ENCODE peak calls at places on chromosome 13, in five cellular contexts. One of them, this sample, is unnamed.

GRCh38 chr13:41059466-41059865 is 1.8 kb upstream of the WBP4 start:
- DNase-seq in PC-9: no peak
- DNase-seq in ovary: no peak
- DNase-seq in brain microvascular endothelial cell: no peak
- DNase-seq in mesenchymal stem cell: peak; percentile 55
- DNase-seq in this sample: no peak

GRCh38 chr13:77779461-77780272 is 82.2 kb downstream of the SLAIN1 start:
- DNase-seq in mesenchymal stem cell: peak; percentile 72
- DNase-seq in ovary: no peak
- DNase-seq in PC-9: peak; percentile 16
- DNase-seq in brain microvascular endothelial cell: peak; percentile 33
- DNase-seq in this sample: peak; percentile 26

GRCh38 chr13:25345555-25345954 is 26.2 kb upstream of the ATP8A2 start:
- DNase-seq in mesenchymal stem cell: no peak
- DNase-seq in PC-9: no peak
- DNase-seq in brain microvascular endothelial cell: no peak
- DNase-seq in ovary: no peak
- DNase-seq in this sample: no peak

GRCh38 chr13:61466280-61466679 is 50.6 kb upstream of the PCDH20 start:
- DNase-seq in PC-9: no peak
- DNase-seq in ovary: no peak
- DNase-seq in mesenchymal stem cell: no peak
- DNase-seq in brain microvascular endothelial cell: no peak
- DNase-seq in this sample: no peak

GRCh38 chr13:25771208-25771607 is 280.6 kb downstream of the SHISA2 start:
- DNase-seq in ovary: no peak
- DNase-seq in brain microvascular endothelial cell: peak; percentile 34
- DNase-seq in PC-9: no peak
- DNase-seq in mesenchymal stem cell: peak; percentile 43
- DNase-seq in this sample: peak; percentile 12

GRCh38 chr13:112132619-112133018 is 65.7 kb downstream of the SOX1 start:
- DNase-seq in mesenchymal stem cell: no peak
- DNase-seq in ovary: no peak
- DNase-seq in PC-9: no peak
- DNase-seq in brain microvascular endothelial cell: no peak
- DNase-seq in this sample: no peak

GRCh38 chr13:43838909-43839308 is 40.6 kb downstream of the CCDC122 start:
- DNase-seq in ovary: no peak
- DNase-seq in mesenchymal stem cell: no peak
- DNase-seq in PC-9: no peak
- DNase-seq in brain microvascular endothelial cell: no peak
- DNase-seq in this sample: no peak

GRCh38 chr13:75345191-75345590 is 136.8 kb downstream of the TBC1D4 start:
- DNase-seq in brain microvascular endothelial cell: peak; percentile 26
- DNase-seq in mesenchymal stem cell: no peak
- DNase-seq in PC-9: no peak
- DNase-seq in ovary: no peak
- DNase-seq in this sample: no peak

GRCh38 chr13:60139272-60139671 is 24.5 kb downstream of the DIAPH3 start:
- DNase-seq in mesenchymal stem cell: no peak
- DNase-seq in PC-9: no peak
- DNase-seq in ovary: no peak
- DNase-seq in brain microvascular endothelial cell: peak; percentile 63
- DNase-seq in this sample: no peak

GRCh38 chr13:97344250-97345175 is 89.5 kb upstream of the RAP2A start:
- DNase-seq in ovary: peak; percentile 62
- DNase-seq in mesenchymal stem cell: peak; percentile 70
- DNase-seq in PC-9: peak; percentile 43
- DNase-seq in brain microvascular endothelial cell: peak; percentile 60
- DNase-seq in this sample: no peak

GRCh38 chr13:94073006-94073744 is 406.3 kb downstream of the DCT start:
- DNase-seq in ovary: no peak
- DNase-seq in PC-9: no peak
- DNase-seq in mesenchymal stem cell: peak; percentile 38
- DNase-seq in brain microvascular endothelial cell: peak; percentile 43
- DNase-seq in this sample: no peak

GRCh38 chr13:74158028-74158427 is 23.8 kb upstream of the KLF12 start:
- DNase-seq in ovary: peak; percentile 25
- DNase-seq in mesenchymal stem cell: no peak
- DNase-seq in brain microvascular endothelial cell: no peak
- DNase-seq in PC-9: no peak
- DNase-seq in this sample: no peak

GRCh38 chr13:40181203-40181845 is 485.1 kb downstream of the FOXO1 start:
- DNase-seq in ovary: no peak
- DNase-seq in mesenchymal stem cell: peak; percentile 74
- DNase-seq in PC-9: no peak
- DNase-seq in brain microvascular endothelial cell: peak; percentile 85
- DNase-seq in this sample: no peak

GRCh38 chr13:77383097-77383496 is 56.2 kb upstream of the MYCBP2 start:
- DNase-seq in PC-9: no peak
- DNase-seq in ovary: no peak
- DNase-seq in brain microvascular endothelial cell: no peak
- DNase-seq in mesenchymal stem cell: no peak
- DNase-seq in this sample: no peak

GRCh38 chr13:26425439-26426358 is 131.8 kb upstream of the WASF3 start:
- DNase-seq in brain microvascular endothelial cell: peak; percentile 32
- DNase-seq in ovary: no peak
- DNase-seq in mesenchymal stem cell: peak; percentile 60
- DNase-seq in PC-9: no peak
- DNase-seq in this sample: no peak

GRCh38 chr13:46721054-46721453 is 75.9 kb downstream of the ESD start:
- DNase-seq in mesenchymal stem cell: peak; percentile 63
- DNase-seq in PC-9: peak; percentile 28
- DNase-seq in ovary: peak; percentile 61
- DNase-seq in brain microvascular endothelial cell: peak; percentile 56
- DNase-seq in this sample: no peak

GRCh38 chr13:50893211-50893852 is 16.3 kb upstream of the RNASEH2B start:
- DNase-seq in mesenchymal stem cell: peak; percentile 63
- DNase-seq in ovary: no peak
- DNase-seq in PC-9: no peak
- DNase-seq in brain microvascular endothelial cell: no peak
- DNase-seq in this sample: no peak

GRCh38 chr13:103431880-103432279 is 365.7 kb upstream of the SLC10A2 start:
- DNase-seq in PC-9: no peak
- DNase-seq in mesenchymal stem cell: no peak
- DNase-seq in brain microvascular endothelial cell: no peak
- DNase-seq in ovary: no peak
- DNase-seq in this sample: no peak

GRCh38 chr13:27988520-27988919 is at the start of gene URAD:
- DNase-seq in brain microvascular endothelial cell: no peak
- DNase-seq in PC-9: no peak
- DNase-seq in ovary: no peak
- DNase-seq in mesenchymal stem cell: no peak
- DNase-seq in this sample: no peak

GRCh38 chr13:41670873-41671443 is 213.6 kb downstream of the RGCC start:
- DNase-seq in brain microvascular endothelial cell: no peak
- DNase-seq in PC-9: no peak
- DNase-seq in ovary: no peak
- DNase-seq in mesenchymal stem cell: no peak
- DNase-seq in this sample: peak; percentile 37

GRCh38 chr13:43284162-43284561 is 260.8 kb downstream of the DNAJC15 start:
- DNase-seq in PC-9: no peak
- DNase-seq in brain microvascular endothelial cell: peak; percentile 23
- DNase-seq in ovary: no peak
- DNase-seq in mesenchymal stem cell: peak; percentile 55
- DNase-seq in this sample: no peak

GRCh38 chr13:41645313-41645712 is 188.0 kb downstream of the RGCC start:
- DNase-seq in ovary: no peak
- DNase-seq in brain microvascular endothelial cell: peak; percentile 88
- DNase-seq in mesenchymal stem cell: peak; percentile 72
- DNase-seq in PC-9: no peak
- DNase-seq in this sample: no peak

GRCh38 chr13:51420681-51421476 is 32.0 kb downstream of the INTS6 start:
- DNase-seq in PC-9: no peak
- DNase-seq in mesenchymal stem cell: peak; percentile 25
- DNase-seq in ovary: no peak
- DNase-seq in brain microvascular endothelial cell: no peak
- DNase-seq in this sample: no peak

GRCh38 chr13:38607136-38607535 is 79.7 kb upstream of the FREM2 start:
- DNase-seq in PC-9: no peak
- DNase-seq in ovary: no peak
- DNase-seq in mesenchymal stem cell: no peak
- DNase-seq in brain microvascular endothelial cell: no peak
- DNase-seq in this sample: no peak

GRCh38 chr13:112346173-112346898 is 29.8 kb upstream of the SPACA7 start:
- DNase-seq in mesenchymal stem cell: no peak
- DNase-seq in ovary: no peak
- DNase-seq in PC-9: no peak
- DNase-seq in brain microvascular endothelial cell: no peak
- DNase-seq in this sample: no peak

GRCh38 chr13:46354143-46355087 is 32.6 kb downstream of the RUBCNL start:
- DNase-seq in mesenchymal stem cell: peak; percentile 97
- DNase-seq in brain microvascular endothelial cell: peak; percentile 95
- DNase-seq in ovary: no peak
- DNase-seq in PC-9: peak; percentile 7
- DNase-seq in this sample: peak; percentile 83

GRCh38 chr13:34939771-34940170 is 2.3 kb upstream of the NBEA start:
- DNase-seq in brain microvascular endothelial cell: no peak
- DNase-seq in PC-9: no peak
- DNase-seq in mesenchymal stem cell: no peak
- DNase-seq in ovary: no peak
- DNase-seq in this sample: no peak

GRCh38 chr13:34943675-34944634 is 1.9 kb downstream of the NBEA start:
- DNase-seq in ovary: no peak
- DNase-seq in mesenchymal stem cell: no peak
- DNase-seq in PC-9: no peak
- DNase-seq in brain microvascular endothelial cell: no peak
- DNase-seq in this sample: no peak

GRCh38 chr13:34941436-34941834 is 635 bp upstream of the NBEA start:
- DNase-seq in PC-9: no peak
- DNase-seq in brain microvascular endothelial cell: no peak
- DNase-seq in mesenchymal stem cell: no peak
- DNase-seq in ovary: no peak
- DNase-seq in this sample: no peak

GRCh38 chr13:34941835-34942731 is at the start of gene NBEA:
- DNase-seq in mesenchymal stem cell: peak; percentile 71
- DNase-seq in PC-9: peak; percentile 83
- DNase-seq in ovary: peak; percentile 89
- DNase-seq in brain microvascular endothelial cell: peak; percentile 19
- DNase-seq in this sample: peak; percentile 8

GRCh38 chr13:34942732-34943674 is 933 bp downstream of the NBEA start:
- DNase-seq in ovary: peak; percentile 33
- DNase-seq in PC-9: peak; percentile 34
- DNase-seq in mesenchymal stem cell: peak; percentile 2
- DNase-seq in brain microvascular endothelial cell: no peak
- DNase-seq in this sample: no peak
- H3K27ac ChIP-seq in ovary: peak overlapping the region; percentile 82
- H3K27ac ChIP-seq in PC-9: no peak overlapping the region
- H3K27ac ChIP-seq in mesenchymal stem cell: no peak overlapping the region
- H3K27ac ChIP-seq in brain microvascular endothelial cell: no peak overlapping the region
- H3K27ac ChIP-seq in this sample: no peak overlapping the region

GRCh38 chr13:99287544-99287943 is 19.7 kb downstream of the GPR183 start:
- DNase-seq in ovary: no peak
- DNase-seq in brain microvascular endothelial cell: no peak
- DNase-seq in mesenchymal stem cell: no peak
- DNase-seq in PC-9: no peak
- DNase-seq in this sample: no peak
- H3K27ac ChIP-seq in ovary: no peak overlapping the region
- H3K27ac ChIP-seq in brain microvascular endothelial cell: no peak overlapping the region
- H3K27ac ChIP-seq in mesenchymal stem cell: no peak overlapping the region
- H3K27ac ChIP-seq in PC-9: no peak overlapping the region
- H3K27ac ChIP-seq in this sample: no peak overlapping the region

GRCh38 chr13:113932060-113932459 is 41.8 kb downstream of the C13orf46 start:
- DNase-seq in ovary: no peak
- DNase-seq in brain microvascular endothelial cell: no peak
- DNase-seq in PC-9: no peak
- DNase-seq in mesenchymal stem cell: no peak
- DNase-seq in this sample: no peak

GRCh38 chr13:113928701-113929627 is 44.9 kb downstream of the C13orf46 start:
- DNase-seq in mesenchymal stem cell: peak; percentile 62
- DNase-seq in brain microvascular endothelial cell: no peak
- DNase-seq in ovary: peak; percentile 82
- DNase-seq in PC-9: no peak
- DNase-seq in this sample: no peak

GRCh38 chr13:113927661-113928581 is 46.0 kb downstream of the C13orf46 start:
- DNase-seq in ovary: no peak
- DNase-seq in brain microvascular endothelial cell: peak; percentile 71
- DNase-seq in PC-9: peak; percentile 65
- DNase-seq in mesenchymal stem cell: peak; percentile 97
- DNase-seq in this sample: no peak

GRCh38 chr13:113930711-113931637 is 42.9 kb downstream of the C13orf46 start:
- DNase-seq in PC-9: no peak
- DNase-seq in ovary: no peak
- DNase-seq in mesenchymal stem cell: no peak
- DNase-seq in brain microvascular endothelial cell: no peak
- DNase-seq in this sample: no peak

DNA sequence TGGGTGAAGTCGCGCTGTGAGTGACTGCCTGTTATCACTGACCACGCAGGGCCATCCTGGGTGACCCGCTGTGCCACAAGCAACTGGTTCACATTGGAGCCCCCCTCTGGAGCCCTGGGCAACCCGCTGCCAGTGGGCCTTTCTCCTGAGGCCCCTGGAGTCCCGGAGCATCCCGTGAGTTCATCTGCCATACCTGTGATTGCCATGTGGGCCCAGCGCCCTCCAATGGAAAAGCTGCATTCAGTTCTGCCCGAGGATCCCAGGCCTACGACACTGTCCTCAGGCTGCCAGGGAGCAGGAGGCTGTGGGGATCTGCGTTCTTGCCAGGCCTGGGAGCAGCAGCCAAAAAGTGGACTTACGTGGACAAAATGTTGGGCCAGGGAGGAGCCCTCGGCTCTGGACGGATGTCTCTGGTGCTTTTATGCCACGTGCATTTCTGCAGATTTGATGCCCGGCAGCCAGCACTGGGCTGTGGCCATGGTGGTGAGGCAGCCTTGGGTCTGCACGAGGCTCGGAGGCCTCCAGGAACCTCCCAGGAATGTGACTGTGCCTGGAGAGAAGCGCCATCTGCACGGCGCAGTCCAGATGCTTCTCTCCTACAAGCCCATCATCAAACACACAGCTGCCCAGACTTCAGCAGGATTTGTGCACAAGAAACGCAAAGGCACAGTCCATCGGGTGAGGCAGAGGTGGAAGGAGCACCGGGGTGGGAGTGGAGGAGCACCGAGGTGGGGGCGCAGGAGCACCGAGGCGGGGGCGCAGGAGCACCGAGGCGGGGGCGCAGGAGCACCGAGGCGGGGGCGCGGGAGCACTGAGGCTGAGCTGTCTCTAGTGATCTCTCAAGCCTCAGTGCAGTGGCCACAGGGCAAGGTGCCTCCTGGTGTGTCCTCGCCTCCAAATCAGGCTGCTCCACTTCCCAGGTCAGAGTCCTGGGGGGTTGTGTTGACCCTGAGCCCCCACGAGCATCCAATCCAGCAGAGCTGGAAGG is 44.0 kb downstream of the C13orf46 start:
- DNase-seq in PC-9: no peak
- DNase-seq in ovary: no peak
- DNase-seq in mesenchymal stem cell: no peak
- DNase-seq in brain microvascular endothelial cell: no peak
- DNase-seq in this sample: no peak
- H3K27ac ChIP-seq in PC-9: no peak overlapping the region
- H3K27ac ChIP-seq in ovary: no peak overlapping the region
- H3K27ac ChIP-seq in mesenchymal stem cell: no peak overlapping the region
- H3K27ac ChIP-seq in brain microvascular endothelial cell: no peak overlapping the region
- H3K27ac ChIP-seq in this sample: no peak overlapping the region

DNA sequence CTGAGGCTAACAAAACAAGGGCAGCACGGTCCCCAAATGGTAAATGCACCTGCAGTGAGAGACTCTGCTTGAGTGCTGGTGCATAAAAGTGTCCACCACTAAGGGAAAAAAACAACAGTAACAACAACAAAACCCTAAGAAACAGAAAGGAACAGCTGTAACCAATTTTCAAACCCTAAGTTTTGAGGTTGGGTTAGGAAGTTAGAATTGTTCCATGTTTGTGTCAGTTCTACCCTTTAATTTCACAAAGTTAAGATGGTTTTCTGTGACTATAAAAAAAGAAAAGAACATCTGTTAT is 234.8 kb downstream of the PCDH9 start:
- DNase-seq in PC-9: no peak
- DNase-seq in brain microvascular endothelial cell: no peak
- DNase-seq in ovary: no peak
- DNase-seq in mesenchymal stem cell: no peak
- DNase-seq in this sample: no peak
- H3K27ac ChIP-seq in PC-9: no peak overlapping the region
- H3K27ac ChIP-seq in brain microvascular endothelial cell: no peak overlapping the region
- H3K27ac ChIP-seq in ovary: no peak overlapping the region
- H3K27ac ChIP-seq in mesenchymal stem cell: no peak overlapping the region
- H3K27ac ChIP-seq in this sample: no peak overlapping the region

This sample was measured in epithelial cell of prostate.